ENCODE peak calls at places on chromosome 7, in ten cellular contexts. B is left kidney; K is left colon; D is astrocyte of the spinal cord; O is stimulated activated CD8-positive, alpha-beta memory T cell treated with anti-CD3 and anti-CD28 coated beads, Interleukin-15, amount 100 ng/mL, for 1 hour; L is tibial artery; P is T-helper 9 cell; E is putamen; H is MV-4-11; A is cardiac fibroblast. V is an unnamed sample.

GRCh38 chr7:148838905-148839304 is 45.2 kb downstream of the EZH2 start:
- DNase-seq in B (no peak), K (no peak), D (no peak), O (no peak), L (no peak), P (no peak), E (no peak), H (peak; percentile 28), A (no peak), V (no peak)

GRCh38 chr7:33604015-33604414 is 301.3 kb upstream of the BMPER start:
- DNase-seq in B (no peak), K (no peak), D (no peak), O (no peak), L (no peak), P (no peak), E (no peak), H (no peak), A (no peak), V (no peak)

GRCh38 chr7:46486264-46487206 is 565.5 kb upstream of the IGFBP3 start:
- DNase-seq in B (peak; percentile 14), K (peak; percentile 33), D (peak; percentile 73), O (no peak), L (peak; percentile 81), P (no peak), E (no peak), H (no peak), A (peak; percentile 66), V (no peak)

GRCh38 chr7:2016021-2016631 is 216.6 kb downstream of the MAD1L1 start:
- DNase-seq in B (no peak), K (peak; percentile 15), D (no peak), O (no peak), L (peak; percentile 7), P (no peak), E (no peak), H (no peak), A (no peak), V (peak; percentile 23)

GRCh38 chr7:104174798-104175197 is 33.0 kb downstream of the ORC5 start:
- DNase-seq in B (no peak), K (peak; percentile 68), D (no peak), O (no peak), L (no peak), P (no peak), E (no peak), H (peak; percentile 29), A (no peak), V (no peak)

GRCh38 chr7:80082214-80082613 is 52.4 kb upstream of the GNAI1 start:
- DNase-seq in B (no peak), K (no peak), D (no peak), O (no peak), L (no peak), P (no peak), E (no peak), H (no peak), A (no peak), V (no peak)

GRCh38 chr7:42876182-42877068 is 35.4 kb downstream of the C7orf25 start:
- DNase-seq in B (peak; percentile 80), K (peak; percentile 38), D (peak; percentile 55), O (no peak), L (no peak), P (peak; percentile 16), E (peak; percentile 15), H (peak; percentile 59), A (peak; percentile 75), V (no peak)

GRCh38 chr7:150980663-150981062 is 2.5 kb upstream of the KCNH2 start:
- DNase-seq in B (peak; percentile 54), K (no peak), D (no peak), O (no peak), L (no peak), P (no peak), E (no peak), H (no peak), A (no peak), V (no peak)

GRCh38 chr7:27172388-27172774 is 1.7 kb downstream of the HOXA10 start:
- DNase-seq in B (no peak), K (peak; percentile 33), D (no peak), O (no peak), L (peak; percentile 34), P (no peak), E (no peak), H (no peak), A (no peak), V (no peak)

GRCh38 chr7:54076619-54077018 is 465.6 kb upstream of the VSTM2A start:
- DNase-seq in B (no peak), K (no peak), D (no peak), O (no peak), L (no peak), P (no peak), E (no peak), H (no peak), A (no peak), V (no peak)

GRCh38 chr7:115024276-115024675 is 102.4 kb downstream of the MDFIC start:
- DNase-seq in B (no peak), K (no peak), D (no peak), O (no peak), L (no peak), P (no peak), E (no peak), H (no peak), A (no peak), V (no peak)

GRCh38 chr7:156177396-156178055 is 365.3 kb upstream of the SHH start:
- DNase-seq in B (no peak), K (no peak), D (no peak), O (no peak), L (no peak), P (no peak), E (no peak), H (no peak), A (no peak), V (no peak)

GRCh38 chr7:16430133-16430532 is 8.8 kb upstream of the CRPPA start:
- DNase-seq in B (no peak), K (no peak), D (no peak), O (no peak), L (no peak), P (no peak), E (no peak), H (no peak), A (no peak), V (no peak)

GRCh38 chr7:21967500-21968099 is 21.9 kb upstream of the CDCA7L start:
- DNase-seq in B (no peak), K (no peak), D (peak; percentile 25), O (no peak), L (no peak), P (peak; percentile 1), E (no peak), H (peak; percentile 74), A (peak; percentile 4), V (no peak)

GRCh38 chr7:20340839-20341238 is 10.1 kb downstream of the ITGB8 start:
- DNase-seq in B (peak; percentile 47), K (peak; percentile 38), D (no peak), O (no peak), L (no peak), P (no peak), E (peak; percentile 80), H (no peak), A (peak; percentile 26), V (no peak)

GRCh38 chr7:101140339-101140699 is 13.4 kb downstream of the SERPINE1 start:
- DNase-seq in B (peak; percentile 64), K (no peak), D (peak; percentile 66), O (no peak), L (no peak), P (no peak), E (no peak), H (no peak), A (peak; percentile 62), V (no peak)

GRCh38 chr7:48052748-48053147 is 17.4 kb downstream of the C7orf57 start:
- DNase-seq in B (no peak), K (no peak), D (peak; percentile 36), O (no peak), L (no peak), P (no peak), E (no peak), H (no peak), A (peak; percentile 71), V (no peak)

GRCh38 chr7:3092468-3092867 is 48.8 kb upstream of the CARD11 start:
- DNase-seq in B (no peak), K (peak; percentile 41), D (peak; percentile 10), O (peak; percentile 42), L (peak; percentile 47), P (peak; percentile 51), E (no peak), H (peak; percentile 65), A (no peak), V (peak; percentile 90)

GRCh38 chr7:32891046-32891799 is at the start of gene KBTBD2:
- DNase-seq in B (peak; percentile 96), K (peak; percentile 82), D (peak; percentile 87), O (peak; percentile 44), L (peak; percentile 78), P (peak; percentile 46), E (peak; percentile 80), H (peak; percentile 75), A (peak; percentile 93), V (peak; percentile 94)

GRCh38 chr7:110084177-110084807 is 1006.6 kb upstream of the LRRN3 start:
- DNase-seq in B (no peak), K (no peak), D (no peak), O (no peak), L (no peak), P (no peak), E (no peak), H (no peak), A (no peak), V (no peak)